ENCODE peak calls at places on chromosome 18, in seven cellular contexts. A, B, W, H, Y, G and Q are unnamed samples.

GRCh38 chr18:10490401-10491289 is 35.2 kb upstream of the NAPG start:
- DNase-seq in A (no peak), B (peak), W (no peak), H (no peak), Y (peak), G (no peak), Q (peak)

GRCh38 chr18:11497585-11497984 is 111.8 kb upstream of the SLC35G4 start:
- DNase-seq in A (peak), B (no peak), W (no peak), H (no peak), Y (no peak), G (peak), Q (no peak)

GRCh38 chr18:65737346-65737745 is 13.5 kb upstream of the CDH7 start:
- DNase-seq in A (no peak), B (no peak), W (no peak), H (no peak), Y (no peak), G (no peak), Q (no peak)

GRCh38 chr18:468841-469796 is 31.4 kb downstream of the COLEC12 start:
- DNase-seq in A (no peak), B (no peak), W (no peak), H (no peak), Y (no peak), G (no peak), Q (no peak)

GRCh38 chr18:26417190-26417589 is 131.2 kb downstream of the KCTD1 start:
- DNase-seq in A (no peak), B (no peak), W (no peak), H (no peak), Y (no peak), G (no peak), Q (no peak)

GRCh38 chr18:45617284-45617683 is 2.0 kb downstream of the SLC14A2 start:
- DNase-seq in A (peak), B (no peak), W (no peak), H (peak), Y (peak), G (peak), Q (no peak)

GRCh38 chr18:28267878-28268625 is 91.1 kb upstream of the CDH2 start:
- DNase-seq in A (peak), B (no peak), W (no peak), H (no peak), Y (no peak), G (peak), Q (no peak)

GRCh38 chr18:78542204-78542603 is 437.4 kb upstream of the SALL3 start:
- DNase-seq in A (no peak), B (no peak), W (no peak), H (no peak), Y (peak), G (peak), Q (no peak)

GRCh38 chr18:4353853-4354418 is 101.2 kb downstream of the DLGAP1 start:
- DNase-seq in A (no peak), B (peak), W (no peak), H (no peak), Y (no peak), G (no peak), Q (peak)

GRCh38 chr18:24427484-24427883 is 1.0 kb downstream of the IMPACT start:
- DNase-seq in A (no peak), B (no peak), W (no peak), H (no peak), Y (no peak), G (peak), Q (peak)

GRCh38 chr18:14974576-14974975 is 226.6 kb downstream of the ANKRD30B start:
- DNase-seq in A (no peak), B (no peak), W (no peak), H (no peak), Y (no peak), G (no peak), Q (no peak)

GRCh38 chr18:47832348-47832747 is 98.1 kb downstream of the SMAD2 start:
- DNase-seq in A (no peak), B (no peak), W (no peak), H (no peak), Y (no peak), G (peak), Q (no peak)

GRCh38 chr18:2914844-2915243 is 68.0 kb downstream of the EMILIN2 start:
- DNase-seq in A (no peak), B (no peak), W (no peak), H (no peak), Y (no peak), G (no peak), Q (no peak)

GRCh38 chr18:48080546-48080945 is 150.1 kb upstream of the SMAD2 start:
- DNase-seq in A (no peak), B (no peak), W (no peak), H (no peak), Y (no peak), G (no peak), Q (no peak)

GRCh38 chr18:13672657-13673056 is 53.7 kb downstream of the FAM210A start:
- DNase-seq in A (no peak), B (no peak), W (no peak), H (no peak), Y (no peak), G (no peak), Q (no peak)

GRCh38 chr18:42689310-42689709 is 426.2 kb downstream of the RIT2 start:
- DNase-seq in A (no peak), B (no peak), W (no peak), H (no peak), Y (no peak), G (no peak), Q (no peak)

GRCh38 chr18:48805826-48806535 is 144.8 kb downstream of the SMAD7 start:
- DNase-seq in A (no peak), B (no peak), W (peak), H (peak), Y (no peak), G (no peak), Q (no peak)

GRCh38 chr18:10006261-10006903 is 92.6 kb downstream of the VAPA start:
- DNase-seq in A (peak), B (no peak), W (no peak), H (no peak), Y (no peak), G (peak), Q (no peak)

GRCh38 chr18:10892801-10893595 is 256.4 kb downstream of the PIEZO2 start:
- DNase-seq in A (no peak), B (no peak), W (no peak), H (no peak), Y (no peak), G (peak), Q (no peak)

GRCh38 chr18:40152859-40153258 is 1802.2 kb upstream of the PIK3C3 start:
- DNase-seq in A (no peak), B (no peak), W (no peak), H (no peak), Y (no peak), G (peak), Q (no peak)

GRCh38 chr18:48933578-48934399 is 17.0 kb downstream of the SMAD7 start:
- DNase-seq in A (no peak), B (no peak), W (no peak), H (no peak), Y (no peak), G (no peak), Q (peak)

GRCh38 chr18:54090856-54091255 is 133.6 kb downstream of the MBD2 start:
- DNase-seq in A (no peak), B (no peak), W (no peak), H (no peak), Y (no peak), G (no peak), Q (peak)

GRCh38 chr18:8744038-8744437 is 38.7 kb downstream of the MTCL1 start:
- DNase-seq in A (no peak), B (no peak), W (no peak), H (no peak), Y (no peak), G (no peak), Q (no peak)

GRCh38 chr18:3782901-3783300 is 332.9 kb downstream of the TGIF1 start:
- DNase-seq in A (no peak), B (no peak), W (no peak), H (no peak), Y (no peak), G (no peak), Q (no peak)

GRCh38 chr18:9453273-9453672 is 22.0 kb upstream of the RALBP1 start:
- DNase-seq in A (no peak), B (no peak), W (no peak), H (no peak), Y (no peak), G (no peak), Q (no peak)

GRCh38 chr18:59662008-59662701 is 35.1 kb downstream of the CCBE1 start:
- DNase-seq in A (peak), B (no peak), W (no peak), H (no peak), Y (no peak), G (peak), Q (no peak)

GRCh38 chr18:62723666-62724281 is 8.4 kb downstream of the PHLPP1 start:
- DNase-seq in A (no peak), B (no peak), W (no peak), H (no peak), Y (no peak), G (no peak), Q (no peak)

GRCh38 chr18:62131305-62131909 is 55.4 kb downstream of the PIGN start:
- DNase-seq in A (peak), B (no peak), W (no peak), H (peak), Y (peak), G (peak), Q (peak)

GRCh38 chr18:46051731-46052461 is 20.2 kb downstream of the PSTPIP2 start:
- DNase-seq in A (peak), B (no peak), W (no peak), H (no peak), Y (peak), G (peak), Q (no peak)

GRCh38 chr18:57077786-57078552 is 68.9 kb upstream of the BOD1L2 start:
- DNase-seq in A (no peak), B (peak), W (no peak), H (no peak), Y (no peak), G (no peak), Q (peak)

DNA sequence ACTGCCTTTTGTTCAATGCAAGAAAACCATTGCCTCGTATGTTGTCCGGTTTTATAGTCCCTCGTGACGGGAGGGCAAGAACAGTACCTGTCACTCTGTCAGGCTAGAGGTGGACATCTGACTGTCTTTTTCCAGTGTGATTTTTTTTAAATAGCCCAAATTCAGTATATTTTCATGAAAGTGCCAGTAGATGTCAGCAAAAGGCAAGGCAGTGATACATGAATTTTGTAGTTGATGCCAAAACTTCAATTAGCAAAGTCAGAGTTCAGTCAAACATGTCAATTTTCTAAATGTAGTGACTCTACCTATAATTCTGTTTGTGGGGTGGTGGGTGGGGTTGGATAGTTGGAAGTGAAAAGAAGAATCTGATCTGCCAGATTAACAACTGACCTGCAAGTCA is 296.0 kb upstream of the MC4R start:
- DNase-seq in A (no peak), B (no peak), W (no peak), H (no peak), Y (no peak), G (peak), Q (no peak)
- TF ChIP-seq CTCF in A (no peak), B (peak), W (peak), H (no peak), Y (no peak), G (no peak), Q (no peak)

GRCh38 chr18:32919799-32920198 is 147.0 kb upstream of the KLHL14 start:
- DNase-seq in A (no peak), B (peak), W (no peak), H (no peak), Y (peak), G (peak), Q (peak)
- TF ChIP-seq CTCF in A (no peak), B (peak), W (peak), H (no peak), Y (no peak), G (peak), Q (peak)

GRCh38 chr18:35443847-35444246 is 53.9 kb downstream of the INO80C start:
- DNase-seq in A (no peak), B (no peak), W (no peak), H (no peak), Y (no peak), G (no peak), Q (no peak)

GRCh38 chr18:35442701-35443100 is 55.1 kb downstream of the INO80C start:
- DNase-seq in A (no peak), B (no peak), W (no peak), H (no peak), Y (no peak), G (no peak), Q (no peak)

GRCh38 chr18:35443434-35443833 is 54.3 kb downstream of the INO80C start:
- DNase-seq in A (no peak), B (no peak), W (no peak), H (no peak), Y (no peak), G (no peak), Q (no peak)

GRCh38 chr18:35444636-35445035 is 53.1 kb downstream of the INO80C start:
- DNase-seq in A (no peak), B (no peak), W (no peak), H (no peak), Y (no peak), G (no peak), Q (no peak)

GRCh38 chr18:35441857-35442595 is 55.7 kb downstream of the INO80C start:
- DNase-seq in A (no peak), B (no peak), W (no peak), H (no peak), Y (no peak), G (peak), Q (no peak)
- TF ChIP-seq CTCF in A (no peak), B (peak), W (peak), H (no peak), Y (no peak), G (no peak), Q (no peak)

DNA sequence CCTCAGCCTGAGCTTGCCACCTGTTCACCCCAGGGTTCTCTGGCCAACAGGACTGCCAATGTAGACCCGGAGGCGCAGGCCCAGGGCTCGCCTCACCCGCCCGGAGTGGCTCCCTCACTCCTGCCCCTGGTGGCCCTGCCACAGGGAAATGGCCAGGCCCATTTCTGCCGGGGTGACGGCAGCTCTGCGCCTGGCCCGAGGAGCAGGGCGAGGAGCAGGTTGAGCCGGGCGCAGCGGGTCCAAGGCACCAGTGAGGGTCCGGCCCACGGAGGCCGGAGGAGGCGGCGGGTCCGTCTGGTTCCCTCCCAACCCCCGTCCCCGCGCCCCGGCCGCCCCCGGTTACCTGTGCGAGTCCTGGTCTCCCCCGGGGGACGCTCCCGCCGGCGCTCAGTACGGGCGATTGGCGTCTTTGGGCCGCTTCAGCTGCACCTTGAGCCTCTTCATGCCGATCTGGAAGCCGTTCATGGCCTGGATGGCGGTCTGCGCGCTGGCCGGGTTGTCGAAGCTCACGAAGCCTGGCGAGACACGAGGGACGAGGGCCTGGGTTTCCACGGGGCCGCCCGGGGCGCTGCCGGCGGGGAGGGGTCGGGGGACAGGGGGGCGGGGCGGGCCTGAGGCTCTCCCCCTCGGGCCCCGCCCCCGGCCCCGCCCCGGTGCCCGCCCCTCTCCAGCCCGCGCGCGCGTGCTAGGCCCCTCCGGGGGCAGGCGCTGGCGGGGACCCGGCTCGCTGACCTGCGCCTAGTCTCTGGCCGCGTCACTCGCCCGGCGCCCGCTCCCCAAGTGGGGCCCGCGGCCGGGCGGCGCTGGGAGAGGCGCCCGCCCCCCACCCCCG is 312.0 kb downstream of the CELF4 start:
- DNase-seq in A (no peak), B (no peak), W (no peak), H (no peak), Y (no peak), G (no peak), Q (peak)
- TF ChIP-seq CTCF in A (no peak), B (no peak), W (peak), H (no peak), Y (no peak), G (no peak), Q (no peak)